ENCODE peak calls at places on chromosomes 7 and 10, in five cellular contexts. One of them, this sample, is unnamed.

GRCh38 chr7:64905547-64905946 is 2.5 kb downstream of the ZNF273 start:
- DNase-seq in NCI-H1092 treated with DMSO at 0.1 percent for 48 hours: no peak
- DNase-seq in NCI-H1694: no peak
- DNase-seq in Calu3: no peak
- DNase-seq in fibroblast of the aortic adventitia: no peak
- DNase-seq in this sample: no peak

GRCh38 chr7:28267012-28267411 is 86.4 kb upstream of the JAZF1 start:
- DNase-seq in NCI-H1694: no peak
- DNase-seq in NCI-H1092 treated with DMSO at 0.1 percent for 48 hours: no peak
- DNase-seq in fibroblast of the aortic adventitia: no peak
- DNase-seq in Calu3: no peak
- DNase-seq in this sample: no peak

GRCh38 chr10:33559105-33559504 is 224.6 kb upstream of the NRP1 start:
- DNase-seq in NCI-H1092 treated with DMSO at 0.1 percent for 48 hours: no peak
- DNase-seq in fibroblast of the aortic adventitia: peak; percentile 97
- DNase-seq in Calu3: no peak
- DNase-seq in NCI-H1694: peak; percentile 6
- DNase-seq in this sample: no peak

GRCh38 chr10:48760983-48761382 is 76.3 kb downstream of the WDFY4 start:
- DNase-seq in NCI-H1092 treated with DMSO at 0.1 percent for 48 hours: peak; percentile 1
- DNase-seq in NCI-H1694: no peak
- DNase-seq in Calu3: no peak
- DNase-seq in fibroblast of the aortic adventitia: no peak
- DNase-seq in this sample: no peak

GRCh38 chr10:63221950-63222349 is 88.8 kb downstream of the NRBF2 start:
- DNase-seq in Calu3: no peak
- DNase-seq in fibroblast of the aortic adventitia: no peak
- DNase-seq in NCI-H1092 treated with DMSO at 0.1 percent for 48 hours: no peak
- DNase-seq in NCI-H1694: no peak
- DNase-seq in this sample: no peak

GRCh38 chr7:79414910-79415309 is 38.6 kb downstream of the MAGI2 start:
- DNase-seq in NCI-H1092 treated with DMSO at 0.1 percent for 48 hours: no peak
- DNase-seq in fibroblast of the aortic adventitia: peak; percentile 79
- DNase-seq in NCI-H1694: no peak
- DNase-seq in Calu3: no peak
- DNase-seq in this sample: no peak

GRCh38 chr10:7279303-7279702 is 131.5 kb downstream of the SFMBT2 start:
- DNase-seq in NCI-H1694: no peak
- DNase-seq in Calu3: no peak
- DNase-seq in NCI-H1092 treated with DMSO at 0.1 percent for 48 hours: no peak
- DNase-seq in fibroblast of the aortic adventitia: no peak
- DNase-seq in this sample: no peak

GRCh38 chr7:111333010-111333409 is 229.3 kb downstream of the IMMP2L start:
- DNase-seq in NCI-H1092 treated with DMSO at 0.1 percent for 48 hours: no peak
- DNase-seq in fibroblast of the aortic adventitia: no peak
- DNase-seq in Calu3: peak; percentile 3
- DNase-seq in NCI-H1694: no peak
- DNase-seq in this sample: no peak

GRCh38 chr7:7798510-7798909 is 80.1 kb upstream of the RPA3 start:
- DNase-seq in fibroblast of the aortic adventitia: no peak
- DNase-seq in Calu3: no peak
- DNase-seq in NCI-H1092 treated with DMSO at 0.1 percent for 48 hours: no peak
- DNase-seq in NCI-H1694: no peak
- DNase-seq in this sample: no peak

GRCh38 chr10:78866731-78867554 is 201.8 kb upstream of the ZMIZ1 start:
- DNase-seq in fibroblast of the aortic adventitia: no peak
- DNase-seq in Calu3: no peak
- DNase-seq in NCI-H1092 treated with DMSO at 0.1 percent for 48 hours: no peak
- DNase-seq in NCI-H1694: no peak
- DNase-seq in this sample: no peak

GRCh38 chr7:151404216-151405011 is 5.4 kb downstream of the WDR86 start:
- DNase-seq in NCI-H1092 treated with DMSO at 0.1 percent for 48 hours: no peak
- DNase-seq in fibroblast of the aortic adventitia: peak; percentile 65
- DNase-seq in Calu3: peak; percentile 48
- DNase-seq in NCI-H1694: no peak
- DNase-seq in this sample: no peak

GRCh38 chr10:1089017-1089689 is 33.0 kb downstream of the WDR37 start:
- DNase-seq in Calu3: no peak
- DNase-seq in fibroblast of the aortic adventitia: no peak
- DNase-seq in NCI-H1694: no peak
- DNase-seq in NCI-H1092 treated with DMSO at 0.1 percent for 48 hours: no peak
- DNase-seq in this sample: no peak

GRCh38 chr10:119178371-119179119 is at the start of gene PRDX3:
- DNase-seq in NCI-H1092 treated with DMSO at 0.1 percent for 48 hours: peak; percentile 90
- DNase-seq in NCI-H1694: peak; percentile 40
- DNase-seq in Calu3: peak; percentile 94
- DNase-seq in fibroblast of the aortic adventitia: peak; percentile 81
- DNase-seq in this sample: peak; percentile 93

This sample was measured in cerebellar cortex.